ENCODE peak calls at places on chromosomes 4 and X, in ten cellular contexts. R is A673; G is activated naive CD8-positive, alpha-beta T cell treated with anti-CD3 and anti-CD28 coated beads, Interleukin-2, amount 50 U/mL, for 24 hours; B is upper lobe of right lung; Q is pulmonary artery endothelial cell; T is GDM1; L is T follicular helper cell; N is right atrium auricular region; Z is activated T-helper 1 cell treated with anti-CD3 and anti-CD28 coated beads, Interleukin-2, amount 50 U/mL, for 16 hours; V is NCI-H2081 treated with DMSO at 0.1 percent for 48 hours. E is an unnamed sample.

GRCh38 chrX:18377802-18378201 is 23.3 kb upstream of the SCML2 start:
- DNase-seq in R (peak; percentile 65), G (peak; percentile 19), B (no peak), Q (peak; percentile 5), T (peak; percentile 27), L (no peak), N (no peak), Z (no peak), V (no peak), E (no peak)

GRCh38 chr4:89753601-89754066 is 83.3 kb downstream of the SNCA start:
- DNase-seq in R (peak; percentile 74), G (no peak), B (no peak), Q (peak; percentile 92), T (no peak), L (no peak), N (no peak), Z (no peak), V (no peak), E (no peak)

GRCh38 chr4:70855464-70855863 is 15.8 kb upstream of the GRSF1 start:
- DNase-seq in R (no peak), G (no peak), B (no peak), Q (no peak), T (no peak), L (no peak), N (no peak), Z (no peak), V (no peak), E (no peak)

GRCh38 chrX:19888419-19888879 is 1.0 kb upstream of the SH3KBP1 start:
- DNase-seq in R (peak; percentile 73), G (no peak), B (no peak), Q (peak; percentile 33), T (peak; percentile 35), L (no peak), N (no peak), Z (no peak), V (no peak), E (no peak)

GRCh38 chr4:2949782-2950125 is 13.5 kb downstream of the NOP14 start:
- DNase-seq in R (no peak), G (no peak), B (no peak), Q (no peak), T (no peak), L (no peak), N (no peak), Z (no peak), V (no peak), E (no peak)

GRCh38 chr4:142353149-142353738 is 492.9 kb downstream of the INPP4B start:
- DNase-seq in R (peak; percentile 70), G (no peak), B (no peak), Q (peak; percentile 5), T (peak; percentile 23), L (no peak), N (no peak), Z (no peak), V (no peak), E (no peak)

GRCh38 chr4:60133414-60133813 is 1066.7 kb upstream of the ADGRL3 start:
- DNase-seq in R (no peak), G (no peak), B (no peak), Q (no peak), T (no peak), L (no peak), N (no peak), Z (no peak), V (no peak), E (no peak)

GRCh38 chr4:121736735-121737351 is 28.1 kb downstream of the SMIM43 start:
- DNase-seq in R (peak; percentile 72), G (peak; percentile 14), B (no peak), Q (peak; percentile 4), T (peak; percentile 12), L (no peak), N (no peak), Z (no peak), V (no peak), E (no peak)

GRCh38 chrX:37423864-37424569 is 74.9 kb downstream of the PRRG1 start:
- DNase-seq in R (peak; percentile 1), G (no peak), B (no peak), Q (no peak), T (no peak), L (no peak), N (no peak), Z (no peak), V (no peak), E (no peak)

GRCh38 chr4:82044141-82044993 is 329.4 kb downstream of the HNRNPD start:
- DNase-seq in R (peak; percentile 71), G (peak; percentile 33), B (peak; percentile 90), Q (no peak), T (no peak), L (no peak), N (peak; percentile 68), Z (no peak), V (no peak), E (no peak)

GRCh38 chr4:114807759-114808404 is 209.3 kb downstream of the UGT8 start:
- DNase-seq in R (peak; percentile 67), G (peak; percentile 20), B (no peak), Q (no peak), T (no peak), L (no peak), N (no peak), Z (no peak), V (no peak), E (peak; percentile 41)

GRCh38 chr4:88478247-88478646 is 21.3 kb downstream of the HERC5 start:
- DNase-seq in R (no peak), G (no peak), B (no peak), Q (no peak), T (no peak), L (no peak), N (no peak), Z (no peak), V (no peak), E (no peak)

GRCh38 chr4:150782311-150782710 is 200.4 kb downstream of the MAB21L2 start:
- DNase-seq in R (peak; percentile 83), G (no peak), B (no peak), Q (no peak), T (no peak), L (no peak), N (no peak), Z (no peak), V (no peak), E (no peak)

GRCh38 chr4:187687701-187688100 is 307.9 kb upstream of the ZFP42 start:
- DNase-seq in R (no peak), G (no peak), B (no peak), Q (no peak), T (no peak), L (no peak), N (no peak), Z (no peak), V (no peak), E (no peak)

GRCh38 chr4:155539746-155540145 is 126.9 kb upstream of the GUCY1A1 start:
- DNase-seq in R (no peak), G (no peak), B (no peak), Q (no peak), T (no peak), L (no peak), N (no peak), Z (no peak), V (no peak), E (no peak)

GRCh38 chr4:147984065-147984777 is 252.3 kb downstream of the ARHGAP10 start:
- DNase-seq in R (peak; percentile 87), G (peak; percentile 4), B (no peak), Q (no peak), T (no peak), L (no peak), N (no peak), Z (no peak), V (no peak), E (peak; percentile 7)

GRCh38 chr4:22573198-22573597 is 57.3 kb upstream of the ADGRA3 start:
- DNase-seq in R (peak; percentile 40), G (no peak), B (peak; percentile 64), Q (no peak), T (no peak), L (no peak), N (peak; percentile 72), Z (no peak), V (no peak), E (no peak)

GRCh38 chr4:31045724-31046318 is 325.7 kb downstream of the PCDH7 start:
- DNase-seq in R (peak; percentile 50), G (no peak), B (no peak), Q (peak; percentile 3), T (no peak), L (no peak), N (no peak), Z (no peak), V (peak; percentile 60), E (no peak)

GRCh38 chr4:145720656-145721055 is 40.7 kb downstream of the C4orf51 start:
- DNase-seq in R (no peak), G (peak; percentile 16), B (no peak), Q (no peak), T (no peak), L (no peak), N (no peak), Z (no peak), V (no peak), E (no peak)

GRCh38 chr4:85905761-85906160 is 430.8 kb downstream of the ARHGAP24 start:
- DNase-seq in R (no peak), G (no peak), B (no peak), Q (no peak), T (no peak), L (no peak), N (no peak), Z (no peak), V (no peak), E (no peak)

GRCh38 chr4:76658231-76659102 is 223.4 kb downstream of the SHROOM3 start:
- DNase-seq in R (no peak), G (no peak), B (no peak), Q (peak; percentile 45), T (no peak), L (no peak), N (no peak), Z (no peak), V (no peak), E (no peak)

GRCh38 chr4:15110120-15110571 is 107.9 kb downstream of the CPEB2 start:
- DNase-seq in R (no peak), G (no peak), B (no peak), Q (no peak), T (no peak), L (no peak), N (no peak), Z (no peak), V (no peak), E (no peak)

GRCh38 chr4:109826719-109827118 is 1.1 kb upstream of the RRH start:
- DNase-seq in R (peak; percentile 40), G (no peak), B (no peak), Q (no peak), T (no peak), L (no peak), N (no peak), Z (no peak), V (no peak), E (no peak)

GRCh38 chr4:103948244-103949018 is 228.6 kb upstream of the TACR3 start:
- DNase-seq in R (no peak), G (no peak), B (no peak), Q (no peak), T (no peak), L (no peak), N (no peak), Z (no peak), V (no peak), E (no peak)

GRCh38 chrX:33109858-33110257 is 101.5 kb downstream of the DMD start:
- DNase-seq in R (no peak), G (no peak), B (no peak), Q (no peak), T (no peak), L (no peak), N (no peak), Z (no peak), V (no peak), E (no peak)

GRCh38 chr4:150078996-150079581 is 844 bp downstream of the DCLK2 start:
- DNase-seq in R (peak; percentile 60), G (peak; percentile 8), B (peak; percentile 67), Q (no peak), T (no peak), L (no peak), N (no peak), Z (no peak), V (no peak), E (no peak)

GRCh38 chrX:6257025-6257424 is 28.4 kb upstream of the NLGN4X start:
- DNase-seq in R (no peak), G (no peak), B (no peak), Q (no peak), T (no peak), L (no peak), N (no peak), Z (no peak), V (no peak), E (no peak)

GRCh38 chrX:6813836-6814370 is 279.0 kb upstream of the VCX3A start:
- DNase-seq in R (peak; percentile 13), G (no peak), B (no peak), Q (no peak), T (no peak), L (no peak), N (no peak), Z (no peak), V (no peak), E (no peak)

E was measured in Panc1.